ENCODE peak calls at places on chromosomes 16 and 17, in seven cellular contexts. A is suprapubic skin, G is SK-N-SH, P is A549, W is K562, K is esophagus muscularis mucosa, Z is transverse colon. U is an unnamed sample. For H3K4me1, the result is how much of the 10 kb centered on the place peaks cover.

GRCh38 chr17:11278984-11279270 is 37.9 kb downstream of the SHISA6 start:
- DNase-seq in G (no peak), A (no peak), W (no peak), Z (no peak), K (no peak), P (no peak), U (no peak)

GRCh38 chr17:48597775-48598631 is 4.4 kb upstream of the HOXB5 start:
- DNase-seq in G (no peak), Z (peak), P (no peak), K (no peak), W (no peak), A (no peak), U (no peak)

GRCh38 chr16:85395207-85395912 is 217.8 kb upstream of the GSE1 start:
- DNase-seq in G (peak), K (no peak), P (peak), W (peak), A (no peak), Z (peak), U (peak)

GRCh38 chr17:44007346-44008204 is 3.2 kb downstream of the NAGS start:
- DNase-seq in K (no peak), G (peak), Z (peak), W (no peak), P (no peak), A (no peak), U (no peak)

GRCh38 chr17:28612531-28612930 is 1.5 kb downstream of the RSKR start:
- DNase-seq in K (no peak), P (no peak), G (no peak), A (no peak), W (no peak), Z (no peak), U (no peak)

GRCh38 chr17:18225121-18225561 is 294 bp upstream of the LLGL1 start:
- DNase-seq in G (peak), A (peak), P (peak), W (peak), Z (peak), K (peak), U (peak)

GRCh38 chr17:48601528-48602430 is 3.0 kb downstream of the HOXB6 start:
- DNase-seq in W (no peak), P (peak), K (no peak), A (no peak), G (no peak), Z (peak), U (no peak)

GRCh38 chr17:80997471-80998387 is 6.1 kb downstream of the CHMP6 start:
- DNase-seq in P (no peak), Z (no peak), G (peak), W (no peak), A (no peak), K (no peak), U (no peak)

GRCh38 chr17:81489986-81490598 is 22.5 kb downstream of the ACTG1 start:
- DNase-seq in Z (no peak), G (no peak), W (no peak), K (no peak), P (no peak), A (no peak), U (no peak)

GRCh38 chr17:28219771-28220170 is 99.2 kb upstream of the TMEM97 start:
- DNase-seq in W (no peak), P (no peak), Z (no peak), A (no peak), K (no peak), G (no peak), U (no peak)

GRCh38 chr16:75203667-75204409 is 3.1 kb downstream of the CTRB2 start:
- DNase-seq in A (peak), G (no peak), P (no peak), Z (no peak), K (no peak), W (no peak), U (no peak)

GRCh38 chr17:42016411-42016831 is 818 bp downstream of the DNAJC7 start:
- DNase-seq in G (peak), P (no peak), Z (no peak), A (no peak), W (peak), K (no peak), U (no peak)

GRCh38 chr16:1709356-1709755 is 3.4 kb downstream of the MAPK8IP3 start:
- DNase-seq in G (no peak), W (no peak), K (no peak), P (no peak), Z (no peak), A (no peak), U (no peak)

GRCh38 chr17:28226563-28226962 is 92.4 kb upstream of the TMEM97 start:
- DNase-seq in G (no peak), P (no peak), A (peak), K (no peak), Z (no peak), W (no peak), U (no peak)

GRCh38 chr17:17822189-17822978 is 14.4 kb downstream of the SREBF1 start:
- DNase-seq in W (peak), P (no peak), Z (no peak), K (no peak), A (peak), G (no peak), U (peak)

GRCh38 chr17:81210466-81210865 is 12.3 kb downstream of the CEP131 start:
- DNase-seq in G (no peak), W (no peak), Z (no peak), K (no peak), A (no peak), P (no peak), U (no peak)

DNA sequence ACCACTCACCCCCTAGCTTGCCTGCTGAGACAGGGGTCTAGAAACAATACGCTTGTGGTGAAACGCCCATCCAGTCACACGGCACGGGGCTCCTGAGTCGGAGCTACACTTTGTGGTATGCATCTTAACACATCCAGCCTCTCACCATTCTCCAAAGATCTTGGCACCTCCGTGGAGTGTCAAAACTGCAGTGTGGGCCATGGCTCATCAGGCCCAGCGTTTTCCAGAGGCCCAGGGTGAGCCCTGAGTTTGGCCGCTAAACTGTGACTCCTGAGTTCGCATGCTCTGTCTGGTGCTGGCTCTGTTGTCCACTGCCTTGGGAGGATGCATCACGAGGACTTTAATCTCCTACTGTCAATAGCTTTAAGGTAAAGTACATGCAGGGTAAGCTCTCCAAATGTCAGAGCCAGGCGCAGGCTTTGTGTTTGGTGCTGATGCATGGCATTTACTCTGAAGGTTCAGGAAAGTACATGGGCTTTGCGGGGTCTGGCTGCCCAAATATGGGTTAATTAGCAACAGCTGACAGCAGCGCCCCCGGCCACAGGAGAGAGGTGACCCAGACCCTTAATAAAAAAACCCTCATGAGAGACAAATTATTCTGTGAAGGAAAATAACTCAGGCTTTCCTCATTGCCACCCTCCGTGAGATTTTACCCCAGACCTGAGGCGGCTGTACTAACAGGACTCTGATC is 118.4 kb downstream of the CCDC182 start:
- DNase-seq in Z (no peak), G (peak), K (no peak), A (peak), W (no peak), P (no peak), U (no peak)
- H3K4me1 ChIP-seq in Z (under half), G (half or more), K (under half), A (under half), W (under half), P (under half), U (under half)

GRCh38 chr16:7206469-7206868 is 126.2 kb upstream of the RBFOX1 start:
- DNase-seq in K (no peak), P (no peak), W (no peak), G (no peak), A (no peak), Z (no peak), U (no peak)
- TF ChIP-seq EP300 in K (no peak), P (no peak), W (no peak), G (no peak), A (no peak), Z (no peak), U (no peak)

DNA sequence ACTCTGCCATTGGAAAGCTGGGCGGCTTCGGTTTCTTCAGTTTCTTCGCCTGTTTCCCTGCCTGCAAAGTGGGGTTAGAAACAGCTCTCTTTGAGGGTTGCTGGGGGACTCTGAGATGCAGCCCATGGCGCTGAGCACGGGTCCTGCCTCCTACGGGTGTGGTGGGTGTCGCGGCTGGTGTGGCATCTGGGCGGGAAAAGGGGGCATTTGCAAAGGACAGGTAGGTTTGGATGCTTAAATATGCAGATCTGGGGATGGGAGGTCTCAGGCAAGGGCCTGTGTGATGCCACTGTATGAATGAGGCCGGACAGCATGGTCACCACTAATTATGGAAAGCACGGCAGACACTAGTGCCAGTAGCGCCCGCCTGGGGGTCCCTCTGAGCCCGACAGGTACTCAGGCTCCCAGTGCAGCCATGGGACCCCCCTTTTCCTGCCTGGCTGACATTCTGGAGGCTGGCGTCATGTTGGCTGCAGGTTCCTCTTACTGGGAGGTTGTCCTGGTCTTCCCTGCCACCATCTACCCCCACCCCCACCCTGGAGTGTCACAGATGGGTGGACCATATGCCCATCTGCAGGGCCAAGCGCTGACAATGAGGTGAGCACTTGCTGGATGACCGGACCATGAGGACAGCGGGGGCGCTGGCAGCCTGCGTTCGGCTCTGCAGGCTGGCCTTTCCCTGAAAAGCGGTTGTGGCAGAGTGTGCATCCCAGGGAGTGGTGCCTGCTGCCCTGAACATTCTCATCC is 237.7 kb downstream of the SEC14L1 start:
- DNase-seq in Z (no peak), P (no peak), W (no peak), A (no peak), K (no peak), G (peak), U (no peak)
- H3K4me1 ChIP-seq in Z (half or more), P (half or more), W (under half), A (half or more), K (half or more), G (half or more), U (under half)

GRCh38 chr17:4839965-4840892 is 7.1 kb downstream of the MINK1 start:
- DNase-seq in A (no peak), P (no peak), W (no peak), K (no peak), G (no peak), Z (no peak), U (no peak)
- TF ChIP-seq EP300 in A (no peak), P (no peak), W (no peak), K (no peak), G (no peak), Z (no peak), U (no peak)

GRCh38 chr17:75645889-75646625 is 12.8 kb downstream of the SMIM5 start:
- DNase-seq in Z (peak), K (no peak), G (peak), W (no peak), A (no peak), P (peak), U (no peak)
- H3K4me1 ChIP-seq in Z (under half), K (under half), G (under half), W (under half), A (half or more), P (under half), U (under half)

GRCh38 chr17:79214459-79214858 is 139.8 kb downstream of the ENGASE start:
- DNase-seq in G (peak), W (no peak), A (no peak), P (no peak), Z (no peak), K (no peak), U (no peak)

GRCh38 chr17:79213305-79213704 is 138.7 kb downstream of the ENGASE start:
- DNase-seq in W (no peak), K (no peak), G (no peak), A (no peak), Z (no peak), P (no peak), U (no peak)

GRCh38 chr17:79211061-79211770 is 136.6 kb downstream of the ENGASE start:
- DNase-seq in P (no peak), K (no peak), A (no peak), G (no peak), Z (no peak), W (no peak), U (no peak)

GRCh38 chr17:79214940-79215604 is 140.4 kb downstream of the ENGASE start:
- DNase-seq in K (no peak), G (peak), P (no peak), Z (no peak), A (no peak), W (no peak), U (no peak)

GRCh38 chr17:79212150-79213087 is 137.8 kb downstream of the ENGASE start:
- DNase-seq in K (no peak), P (no peak), W (no peak), Z (no peak), A (no peak), G (peak), U (no peak)
- TF ChIP-seq EP300 in K (no peak), P (no peak), W (no peak), Z (no peak), A (no peak), G (no peak), U (no peak)

DNA sequence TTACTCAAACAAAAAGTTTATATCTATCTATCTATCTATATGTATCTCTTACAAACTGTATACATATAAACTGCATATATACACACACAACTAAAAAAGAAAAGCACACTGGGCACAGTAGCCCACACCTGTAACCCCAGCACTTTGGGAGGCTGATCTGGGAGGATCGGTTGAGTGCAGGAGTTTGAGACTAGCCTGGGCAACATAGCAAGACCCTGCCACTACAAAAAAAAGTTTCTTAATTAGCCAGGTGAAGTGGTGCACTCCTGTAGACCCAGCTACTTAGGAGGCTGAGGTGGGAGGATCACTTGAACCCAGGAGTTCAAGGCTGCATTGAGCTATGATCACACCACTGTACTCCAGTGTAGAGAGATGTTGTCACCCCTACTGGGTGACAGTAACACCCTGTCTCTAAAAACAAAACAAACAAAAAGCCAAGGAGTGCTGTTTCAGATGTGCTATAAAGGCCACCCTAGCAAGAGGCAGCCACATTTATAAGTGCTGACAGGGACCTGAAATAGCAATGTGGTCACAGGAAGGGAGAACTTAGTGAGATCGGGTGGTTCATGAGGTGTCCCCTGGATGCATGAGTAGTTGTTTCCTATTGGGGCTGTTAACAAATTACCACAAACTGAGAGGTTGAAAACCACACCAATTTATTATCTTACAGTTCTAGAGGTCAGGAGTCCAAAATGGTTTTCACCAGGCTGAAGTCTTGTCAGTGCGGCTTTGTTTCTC is 4.8 kb downstream of the CD2BP2 start:
- DNase-seq in Z (peak), K (no peak), G (no peak), A (no peak), P (no peak), W (no peak), U (no peak)
- H3K4me1 ChIP-seq in Z (under half), K (under half), G (under half), A (under half), P (under half), W (under half), U (under half)

GRCh38 chr17:31695456-31696090 is 163.5 kb downstream of the COPRS start:
- DNase-seq in K (no peak), G (no peak), W (no peak), P (no peak), Z (no peak), A (no peak), U (no peak)

GRCh38 chr17:31698751-31699150 is 160.3 kb downstream of the COPRS start:
- DNase-seq in W (no peak), K (no peak), G (no peak), A (no peak), Z (no peak), P (no peak), U (no peak)

GRCh38 chr17:31696703-31697325 is 162.2 kb downstream of the COPRS start:
- DNase-seq in Z (no peak), G (no peak), P (no peak), K (no peak), A (no peak), W (no peak), U (no peak)

GRCh38 chr17:31697838-31698237 is 161.2 kb downstream of the COPRS start:
- DNase-seq in G (no peak), P (no peak), W (no peak), A (no peak), Z (no peak), K (no peak), U (no peak)

DNA sequence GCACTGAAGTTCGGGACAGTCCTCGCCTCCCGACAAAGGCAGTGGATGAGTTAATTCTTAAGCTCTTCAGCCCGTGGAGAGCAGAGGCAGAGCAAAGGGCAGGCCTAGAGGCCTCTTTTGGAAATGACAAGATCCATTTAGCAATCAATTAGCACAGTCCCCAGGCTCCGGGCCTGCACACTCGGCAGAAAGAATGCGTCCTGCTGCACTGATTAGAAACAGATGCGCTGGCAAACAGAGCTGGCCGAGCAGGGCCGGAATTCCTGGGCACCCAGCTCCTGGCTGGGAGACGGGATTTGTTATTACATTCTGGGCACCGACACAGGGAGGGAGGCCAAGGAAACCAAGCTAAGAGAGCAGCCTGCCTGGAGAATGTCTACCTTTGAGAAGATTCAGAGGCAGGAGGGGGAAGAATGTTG is 162.9 kb downstream of the COPRS start:
- DNase-seq in P (no peak), Z (peak), K (peak), A (peak), W (no peak), G (peak), U (peak)
- TF ChIP-seq EP300 in P (no peak), Z (peak), K (no peak), A (no peak), W (no peak), G (peak), U (peak)

U was measured in tibial nerve.